ENCODE peak calls at places on chromosomes 7 and 10, in ten cellular contexts. Z is left lung; V is psoas muscle; B is sciatic nerve; T is mucosa of descending colon; G is Panc1; J is activated CD4-positive, alpha-beta T cell treated with anti-CD3 and anti-CD28 coated beads for 36 hours; S is right cardiac atrium; M is lower lobe of right lung; U is central memory CD8-positive, alpha-beta T cell. D is an unnamed sample.

GRCh38 chr10:33115720-33116119 is 157.7 kb upstream of the ITGB1 start:
- ATAC-seq in Z (peak), U (no peak), S (peak), G (no peak), B (no peak), V (no peak), T (no peak), J (peak), M (no peak), D (no peak)

GRCh38 chr7:102426268-102427031 is 6.9 kb upstream of the ORAI2 start:
- ATAC-seq in Z (peak), S (peak), V (no peak), M (peak), B (peak), G (no peak), T (peak), U (peak), J (peak), D (peak)

GRCh38 chr7:21253740-21254687 is 173.9 kb upstream of the SP4 start:
- ATAC-seq in J (peak), T (peak), B (no peak), Z (peak), G (peak), S (no peak), V (no peak), U (no peak), M (peak), D (no peak)

GRCh38 chr7:102286237-102287081 is at the start of gene SH2B2:
- ATAC-seq in J (peak), U (peak), Z (peak), T (peak), G (peak), S (peak), M (peak), B (peak), V (peak), D (peak)

GRCh38 chr7:17021205-17021604 is 139.4 kb upstream of the AGR3 start:
- ATAC-seq in U (no peak), S (no peak), M (peak), V (no peak), J (no peak), B (peak), T (no peak), G (no peak), Z (peak), D (no peak)

GRCh38 chr10:103781329-103782061 is 73.9 kb downstream of the SH3PXD2A start:
- ATAC-seq in B (no peak), Z (peak), M (no peak), U (no peak), J (peak), G (peak), V (peak), S (no peak), T (peak), D (no peak)

GRCh38 chr10:17675638-17676037 is 31.7 kb downstream of the STAM start:
- ATAC-seq in Z (no peak), G (no peak), B (no peak), T (no peak), U (no peak), V (no peak), S (no peak), J (peak), M (no peak), D (no peak)

GRCh38 chr7:104894998-104895850 is 118.8 kb upstream of the KMT2E start:
- ATAC-seq in Z (peak), M (no peak), T (no peak), G (no peak), S (no peak), J (no peak), B (no peak), U (no peak), V (no peak), D (no peak)

GRCh38 chr7:70354409-70355169 is 756.3 kb downstream of the AUTS2 start:
- ATAC-seq in Z (peak), V (no peak), B (no peak), U (peak), G (no peak), J (peak), M (no peak), T (peak), S (no peak), D (no peak)

GRCh38 chr7:79282051-79282694 is 171.3 kb downstream of the MAGI2 start:
- ATAC-seq in T (no peak), G (peak), Z (peak), S (no peak), M (peak), B (peak), J (no peak), U (no peak), V (no peak), D (peak)

GRCh38 chr7:155644971-155645509 is 579 bp downstream of the RBM33 start:
- ATAC-seq in V (peak), B (peak), G (peak), J (peak), Z (peak), U (peak), S (peak), T (peak), M (peak), D (peak)

GRCh38 chr10:18699849-18700554 is 40.8 kb downstream of the ARL5B start:
- ATAC-seq in J (peak), V (no peak), B (no peak), M (no peak), G (no peak), U (no peak), Z (no peak), T (no peak), S (no peak), D (no peak)

GRCh38 chr7:141679014-141679413 is 23.0 kb downstream of the DENND11 start:
- ATAC-seq in G (no peak), J (peak), Z (no peak), B (no peak), V (no peak), M (no peak), S (no peak), U (no peak), T (no peak), D (no peak)

GRCh38 chr7:17802056-17802455 is 138.2 kb downstream of the SNX13 start:
- ATAC-seq in U (no peak), S (no peak), V (no peak), J (peak), Z (no peak), B (no peak), G (no peak), T (no peak), M (no peak), D (no peak)

GRCh38 chr10:124043310-124044142 is 49.9 kb downstream of the CHST15 start:
- ATAC-seq in T (peak), V (no peak), J (peak), S (no peak), G (peak), Z (peak), B (no peak), U (no peak), M (no peak), D (no peak)

GRCh38 chr10:28570598-28570997 is 37.7 kb downstream of the WAC start:
- ATAC-seq in S (no peak), V (no peak), U (no peak), T (peak), J (no peak), B (no peak), M (no peak), Z (no peak), G (no peak), D (no peak)

GRCh38 chr10:51301644-51302043 is 227.4 kb downstream of the PRKG1 start:
- ATAC-seq in V (peak), Z (peak), B (peak), U (no peak), M (peak), G (no peak), S (peak), T (peak), J (no peak), D (peak)

GRCh38 chr10:123997486-123998196 is 95.8 kb downstream of the CHST15 start:
- ATAC-seq in M (peak), G (no peak), V (no peak), S (peak), U (no peak), J (no peak), T (peak), B (peak), Z (peak), D (peak)

GRCh38 chr7:127620406-127621233 is 2.7 kb upstream of the PAX4 start:
- ATAC-seq in V (no peak), G (peak), S (no peak), B (no peak), J (no peak), U (peak), T (no peak), Z (no peak), M (no peak), D (no peak)

GRCh38 chr7:157775560-157776332 is 438.9 kb downstream of the DNAJB6 start:
- ATAC-seq in G (peak), M (no peak), U (no peak), V (no peak), Z (no peak), T (no peak), J (no peak), B (no peak), S (no peak), D (no peak)

GRCh38 chr7:17058568-17058967 is 176.8 kb upstream of the AGR3 start:
- ATAC-seq in U (no peak), B (no peak), M (peak), V (no peak), Z (peak), G (no peak), J (no peak), T (no peak), S (no peak), D (no peak)

GRCh38 chr10:3892440-3893101 is 107.6 kb upstream of the KLF6 start:
- ATAC-seq in Z (no peak), M (no peak), J (peak), V (no peak), B (no peak), U (peak), S (no peak), G (peak), T (peak), D (no peak)

GRCh38 chr7:32410545-32410944 is 79.6 kb downstream of the LSM5 start:
- ATAC-seq in G (no peak), J (no peak), M (no peak), U (no peak), Z (no peak), S (no peak), B (no peak), V (no peak), T (no peak), D (no peak)